ENCODE peak calls at places on chromosomes 2 and 18, in five cellular contexts. One of them, this sample, is unnamed.

GRCh38 chr2:15177103-15177502 is 384.0 kb downstream of the NBAS start:
- DNase-seq in WERI-Rb-1: no peak
- DNase-seq in PC-9: no peak
- DNase-seq in A549: no peak
- DNase-seq in left lung: no peak
- DNase-seq in this sample: peak

GRCh38 chr2:127398239-127398590 is 10.4 kb upstream of the MAP3K2 start:
- DNase-seq in WERI-Rb-1: no peak
- DNase-seq in PC-9: peak
- DNase-seq in A549: peak
- DNase-seq in left lung: no peak
- DNase-seq in this sample: peak

GRCh38 chr2:71665168-71666093 is 212.1 kb downstream of the DYSF start:
- DNase-seq in WERI-Rb-1: no peak
- DNase-seq in PC-9: no peak
- DNase-seq in A549: no peak
- DNase-seq in left lung: no peak
- DNase-seq in this sample: no peak

GRCh38 chr2:66803651-66804050 is 368.7 kb downstream of the MEIS1 start:
- DNase-seq in WERI-Rb-1: no peak
- DNase-seq in PC-9: no peak
- DNase-seq in A549: no peak
- DNase-seq in left lung: no peak
- DNase-seq in this sample: no peak

GRCh38 chr18:13566941-13567762 is 159.2 kb downstream of the FAM210A start:
- DNase-seq in WERI-Rb-1: no peak
- DNase-seq in PC-9: no peak
- DNase-seq in A549: no peak
- DNase-seq in left lung: no peak
- DNase-seq in this sample: no peak

GRCh38 chr2:23426284-23426905 is 41.4 kb downstream of the KLHL29 start:
- DNase-seq in WERI-Rb-1: no peak
- DNase-seq in PC-9: peak
- DNase-seq in A549: no peak
- DNase-seq in left lung: no peak
- DNase-seq in this sample: peak

GRCh38 chr2:3703741-3704355 is 473 bp downstream of the DCDC2C start:
- DNase-seq in WERI-Rb-1: no peak
- DNase-seq in PC-9: no peak
- DNase-seq in A549: no peak
- DNase-seq in left lung: peak
- DNase-seq in this sample: no peak

GRCh38 chr18:11995445-11996189 is 14.3 kb downstream of the IMPA2 start:
- DNase-seq in WERI-Rb-1: peak
- DNase-seq in PC-9: peak
- DNase-seq in A549: peak
- DNase-seq in left lung: peak
- DNase-seq in this sample: no peak

GRCh38 chr18:74292541-74292858 is 737 bp upstream of the CYB5A start:
- DNase-seq in WERI-Rb-1: no peak
- DNase-seq in PC-9: no peak
- DNase-seq in A549: no peak
- DNase-seq in left lung: no peak
- DNase-seq in this sample: no peak

GRCh38 chr2:124836415-124836814 is 811.3 kb downstream of the CNTNAP5 start:
- DNase-seq in WERI-Rb-1: no peak
- DNase-seq in PC-9: peak
- DNase-seq in A549: no peak
- DNase-seq in left lung: no peak
- DNase-seq in this sample: no peak

DNA sequence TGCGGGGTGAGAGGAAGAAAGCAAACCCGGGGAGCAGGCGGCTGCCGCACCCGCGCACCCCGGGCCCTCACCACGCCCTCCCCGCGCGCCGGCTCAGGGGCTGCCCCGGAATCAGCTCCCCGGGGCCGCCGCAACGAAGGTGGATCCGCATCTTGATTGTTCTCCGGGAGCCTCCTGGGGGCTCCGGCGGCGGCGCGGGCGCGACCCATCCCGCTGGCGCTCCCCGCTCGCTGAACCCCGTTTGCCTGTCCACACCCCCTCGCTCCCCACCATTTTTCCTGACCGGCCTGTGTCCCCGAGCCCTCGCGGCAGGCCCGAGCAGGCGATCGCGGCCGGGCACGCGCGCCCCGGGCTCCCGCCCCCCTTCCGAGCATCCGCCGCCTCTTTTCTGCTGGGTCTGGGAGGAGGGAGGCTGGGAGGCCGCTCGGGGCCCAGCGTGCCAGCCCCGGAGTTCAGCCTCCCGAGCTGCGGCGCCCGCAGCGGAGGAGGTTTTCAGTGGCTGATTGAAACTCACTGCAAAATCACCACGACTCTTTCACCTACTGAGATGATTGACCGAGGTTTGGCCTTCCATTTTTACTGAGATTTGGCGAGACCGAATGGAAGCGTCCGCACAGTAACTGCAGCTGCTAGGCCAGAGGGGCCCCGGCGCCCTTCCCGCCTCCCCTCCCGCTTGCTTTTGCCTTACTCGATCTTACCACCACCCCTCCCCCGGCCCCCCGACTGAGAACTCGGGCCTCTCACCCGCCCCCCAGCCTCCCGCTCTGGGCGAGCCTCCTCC is 4.7 kb downstream of the SOX11 start:
- DNase-seq in WERI-Rb-1: peak
- DNase-seq in PC-9: no peak
- DNase-seq in A549: no peak
- DNase-seq in left lung: peak
- DNase-seq in this sample: no peak
- H3K4me3 ChIP-seq in WERI-Rb-1: peak
- H3K4me3 ChIP-seq in PC-9: no peak
- H3K4me3 ChIP-seq in A549: no peak
- H3K4me3 ChIP-seq in left lung: peak
- H3K4me3 ChIP-seq in this sample: peak

GRCh38 chr2:241655516-241656189 is 18.2 kb downstream of the ATG4B start:
- DNase-seq in WERI-Rb-1: no peak
- DNase-seq in PC-9: no peak
- DNase-seq in A549: no peak
- DNase-seq in left lung: peak
- DNase-seq in this sample: no peak
- H3K4me3 ChIP-seq in WERI-Rb-1: no peak
- H3K4me3 ChIP-seq in PC-9: no peak
- H3K4me3 ChIP-seq in A549: no peak
- H3K4me3 ChIP-seq in left lung: no peak
- H3K4me3 ChIP-seq in this sample: no peak

DNA sequence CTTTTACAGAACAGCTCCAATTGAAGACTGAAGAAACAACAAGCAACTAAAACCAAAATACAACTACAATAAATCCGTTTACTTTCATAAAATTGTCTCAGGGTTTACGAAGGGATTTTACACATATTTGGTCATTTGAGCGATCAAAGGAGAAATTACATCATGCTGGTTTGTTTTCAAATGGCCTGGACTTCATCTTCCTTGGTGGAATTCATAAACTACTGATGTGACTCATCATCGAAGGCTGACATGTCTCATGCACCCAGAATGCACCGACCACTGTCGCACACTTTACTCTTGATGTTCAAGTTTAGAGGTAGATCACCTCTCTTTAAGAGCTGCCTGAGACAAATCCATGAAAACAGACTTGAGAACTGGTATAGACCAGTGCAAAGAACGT is 25.6 kb upstream of the PMAIP1 start:
- DNase-seq in WERI-Rb-1: no peak
- DNase-seq in PC-9: peak
- DNase-seq in A549: peak
- DNase-seq in left lung: no peak
- DNase-seq in this sample: peak
- H3K4me3 ChIP-seq in WERI-Rb-1: no peak
- H3K4me3 ChIP-seq in PC-9: no peak
- H3K4me3 ChIP-seq in A549: no peak
- H3K4me3 ChIP-seq in left lung: no peak
- H3K4me3 ChIP-seq in this sample: no peak

GRCh38 chr2:37378411-37378810 is 34.0 kb downstream of the QPCT start:
- DNase-seq in WERI-Rb-1: no peak
- DNase-seq in PC-9: peak
- DNase-seq in A549: no peak
- DNase-seq in left lung: no peak
- DNase-seq in this sample: no peak

GRCh38 chr2:37379881-37380296 is 35.5 kb downstream of the QPCT start:
- DNase-seq in WERI-Rb-1: no peak
- DNase-seq in PC-9: no peak
- DNase-seq in A549: no peak
- DNase-seq in left lung: no peak
- DNase-seq in this sample: no peak

GRCh38 chr2:37375721-37376399 is 31.4 kb downstream of the QPCT start:
- DNase-seq in WERI-Rb-1: no peak
- DNase-seq in PC-9: no peak
- DNase-seq in A549: no peak
- DNase-seq in left lung: no peak
- DNase-seq in this sample: no peak

GRCh38 chr2:37377187-37377532 is 32.7 kb downstream of the QPCT start:
- DNase-seq in WERI-Rb-1: no peak
- DNase-seq in PC-9: no peak
- DNase-seq in A549: no peak
- DNase-seq in left lung: no peak
- DNase-seq in this sample: peak

GRCh38 chr2:37376421-37377186 is 32.2 kb downstream of the QPCT start:
- DNase-seq in WERI-Rb-1: no peak
- DNase-seq in PC-9: peak
- DNase-seq in A549: no peak
- DNase-seq in left lung: no peak
- DNase-seq in this sample: peak
- H3K4me3 ChIP-seq in WERI-Rb-1: no peak
- H3K4me3 ChIP-seq in PC-9: no peak
- H3K4me3 ChIP-seq in A549: no peak
- H3K4me3 ChIP-seq in left lung: no peak
- H3K4me3 ChIP-seq in this sample: no peak